ENCODE peak calls at places on chromosomes 1 and 21, in eight cellular contexts. One of them, this sample, is unnamed.

GRCh38 chr1:39434797-39435395 is 56.5 kb upstream of the BMP8A start:
- DNase-seq in hepatocyte: peak; percentile 25
- DNase-seq in neural progenitor cell: no peak
- DNase-seq in SK-N-SH: no peak
- DNase-seq in OCI-LY7: no peak
- DNase-seq in HCT116: no peak
- DNase-seq in GM23248: peak; percentile 41
- DNase-seq in GM23338: no peak
- DNase-seq in this sample: no peak

GRCh38 chr21:27423073-27423472 is 456.2 kb upstream of the ADAMTS5 start:
- DNase-seq in neural progenitor cell: no peak
- DNase-seq in SK-N-SH: no peak
- DNase-seq in hepatocyte: no peak
- DNase-seq in OCI-LY7: no peak
- DNase-seq in GM23248: peak; percentile 97
- DNase-seq in GM23338: no peak
- DNase-seq in HCT116: no peak
- DNase-seq in this sample: no peak

GRCh38 chr1:168360151-168360550 is 79.5 kb downstream of the TBX19 start:
- DNase-seq in GM23248: peak; percentile 76
- DNase-seq in OCI-LY7: no peak
- DNase-seq in neural progenitor cell: no peak
- DNase-seq in GM23338: no peak
- DNase-seq in SK-N-SH: no peak
- DNase-seq in hepatocyte: peak; percentile 28
- DNase-seq in HCT116: no peak
- DNase-seq in this sample: no peak

GRCh38 chr1:234065794-234066447 is 161.4 kb downstream of the SLC35F3 start:
- DNase-seq in neural progenitor cell: peak; percentile 87
- DNase-seq in hepatocyte: peak; percentile 84
- DNase-seq in GM23248: peak; percentile 82
- DNase-seq in SK-N-SH: peak; percentile 70
- DNase-seq in HCT116: peak; percentile 58
- DNase-seq in GM23338: peak; percentile 90
- DNase-seq in OCI-LY7: peak; percentile 59
- DNase-seq in this sample: peak; percentile 73

GRCh38 chr1:28512058-28512611 is 6.3 kb downstream of the RCC1 start:
- DNase-seq in hepatocyte: no peak
- DNase-seq in GM23248: peak; percentile 15
- DNase-seq in neural progenitor cell: no peak
- DNase-seq in OCI-LY7: peak; percentile 23
- DNase-seq in SK-N-SH: no peak
- DNase-seq in HCT116: no peak
- DNase-seq in GM23338: no peak
- DNase-seq in this sample: no peak

GRCh38 chr1:199855580-199855979 is 171.9 kb upstream of the NR5A2 start:
- DNase-seq in neural progenitor cell: no peak
- DNase-seq in OCI-LY7: no peak
- DNase-seq in SK-N-SH: no peak
- DNase-seq in HCT116: peak; percentile 63
- DNase-seq in GM23338: no peak
- DNase-seq in hepatocyte: no peak
- DNase-seq in GM23248: peak; percentile 89
- DNase-seq in this sample: no peak

GRCh38 chr1:77605246-77606026 is 77.0 kb downstream of the ZZZ3 start:
- DNase-seq in hepatocyte: peak; percentile 4
- DNase-seq in HCT116: no peak
- DNase-seq in OCI-LY7: no peak
- DNase-seq in GM23338: no peak
- DNase-seq in SK-N-SH: no peak
- DNase-seq in neural progenitor cell: no peak
- DNase-seq in GM23248: peak; percentile 31
- DNase-seq in this sample: no peak

GRCh38 chr1:167447521-167448136 is 70.7 kb downstream of the CD247 start:
- DNase-seq in GM23248: no peak
- DNase-seq in neural progenitor cell: no peak
- DNase-seq in HCT116: peak; percentile 77
- DNase-seq in OCI-LY7: peak; percentile 80
- DNase-seq in hepatocyte: peak; percentile 64
- DNase-seq in SK-N-SH: no peak
- DNase-seq in GM23338: peak; percentile 28
- DNase-seq in this sample: peak; percentile 82

GRCh38 chr1:183167676-183168075 is 18.4 kb upstream of the LAMC2 start:
- DNase-seq in neural progenitor cell: no peak
- DNase-seq in hepatocyte: no peak
- DNase-seq in SK-N-SH: no peak
- DNase-seq in GM23248: no peak
- DNase-seq in GM23338: no peak
- DNase-seq in OCI-LY7: no peak
- DNase-seq in HCT116: no peak
- DNase-seq in this sample: no peak

GRCh38 chr1:37726746-37727145 is 34.4 kb downstream of the CDCA8 start:
- DNase-seq in neural progenitor cell: peak; percentile 68
- DNase-seq in OCI-LY7: no peak
- DNase-seq in GM23338: no peak
- DNase-seq in SK-N-SH: no peak
- DNase-seq in GM23248: peak; percentile 8
- DNase-seq in hepatocyte: no peak
- DNase-seq in HCT116: no peak
- DNase-seq in this sample: no peak

GRCh38 chr1:163094182-163094581 is 25.0 kb downstream of the RGS4 start:
- DNase-seq in neural progenitor cell: no peak
- DNase-seq in GM23338: no peak
- DNase-seq in SK-N-SH: no peak
- DNase-seq in hepatocyte: no peak
- DNase-seq in OCI-LY7: no peak
- DNase-seq in GM23248: no peak
- DNase-seq in HCT116: no peak
- DNase-seq in this sample: no peak

GRCh38 chr1:220046052-220046930 is at the start of gene EPRS1:
- DNase-seq in hepatocyte: peak; percentile 96
- DNase-seq in neural progenitor cell: peak; percentile 98
- DNase-seq in HCT116: peak; percentile 97
- DNase-seq in SK-N-SH: peak; percentile 92
- DNase-seq in GM23248: peak; percentile 99
- DNase-seq in OCI-LY7: peak; percentile 98
- DNase-seq in GM23338: peak; percentile 98
- DNase-seq in this sample: peak; percentile 99

GRCh38 chr21:18449586-18449985 is 46.0 kb upstream of the TMPRSS15 start:
- DNase-seq in GM23248: no peak
- DNase-seq in HCT116: no peak
- DNase-seq in OCI-LY7: peak; percentile 35
- DNase-seq in SK-N-SH: no peak
- DNase-seq in neural progenitor cell: no peak
- DNase-seq in GM23338: no peak
- DNase-seq in hepatocyte: peak; percentile 5
- DNase-seq in this sample: peak; percentile 53

GRCh38 chr1:162992945-162993344 is 76.2 kb upstream of the RGS4 start:
- DNase-seq in SK-N-SH: no peak
- DNase-seq in GM23338: no peak
- DNase-seq in hepatocyte: no peak
- DNase-seq in HCT116: no peak
- DNase-seq in neural progenitor cell: no peak
- DNase-seq in GM23248: peak; percentile 16
- DNase-seq in OCI-LY7: no peak
- DNase-seq in this sample: no peak

GRCh38 chr1:119327066-119327435 is 41.5 kb upstream of the HAO2 start:
- DNase-seq in SK-N-SH: no peak
- DNase-seq in neural progenitor cell: peak; percentile 61
- DNase-seq in GM23248: no peak
- DNase-seq in OCI-LY7: no peak
- DNase-seq in hepatocyte: no peak
- DNase-seq in HCT116: no peak
- DNase-seq in GM23338: peak; percentile 91
- DNase-seq in this sample: peak; percentile 15

GRCh38 chr1:204323887-204324286 is 35.8 kb downstream of the PLEKHA6 start:
- DNase-seq in OCI-LY7: no peak
- DNase-seq in neural progenitor cell: no peak
- DNase-seq in GM23338: no peak
- DNase-seq in SK-N-SH: no peak
- DNase-seq in GM23248: peak; percentile 96
- DNase-seq in hepatocyte: peak; percentile 85
- DNase-seq in HCT116: no peak
- DNase-seq in this sample: no peak

GRCh38 chr1:112955678-112956502 is at the start of gene SLC16A1:
- DNase-seq in neural progenitor cell: peak; percentile 95
- DNase-seq in GM23338: peak; percentile 90
- DNase-seq in OCI-LY7: peak; percentile 94
- DNase-seq in GM23248: peak; percentile 97
- DNase-seq in hepatocyte: peak; percentile 96
- DNase-seq in SK-N-SH: peak; percentile 99
- DNase-seq in HCT116: peak; percentile 74
- DNase-seq in this sample: peak; percentile 82

GRCh38 chr1:87754036-87754603 is 425.4 kb downstream of the LMO4 start:
- DNase-seq in GM23338: no peak
- DNase-seq in hepatocyte: no peak
- DNase-seq in neural progenitor cell: no peak
- DNase-seq in HCT116: no peak
- DNase-seq in SK-N-SH: no peak
- DNase-seq in OCI-LY7: no peak
- DNase-seq in GM23248: no peak
- DNase-seq in this sample: no peak

GRCh38 chr1:82819234-82819633 is 1018.5 kb downstream of the ADGRL2 start:
- DNase-seq in GM23248: no peak
- DNase-seq in HCT116: no peak
- DNase-seq in OCI-LY7: no peak
- DNase-seq in hepatocyte: no peak
- DNase-seq in SK-N-SH: no peak
- DNase-seq in neural progenitor cell: no peak
- DNase-seq in GM23338: no peak
- DNase-seq in this sample: no peak
- TF ChIP-seq EZH2phosphoT487 in GM23248: no peak
- TF ChIP-seq EZH2phosphoT487 in HCT116: no peak
- TF ChIP-seq EZH2phosphoT487 in OCI-LY7: no peak
- TF ChIP-seq EZH2phosphoT487 in hepatocyte: no peak
- TF ChIP-seq EZH2phosphoT487 in SK-N-SH: no peak
- TF ChIP-seq EZH2phosphoT487 in neural progenitor cell: no peak
- TF ChIP-seq EZH2phosphoT487 in GM23338: no peak
- TF ChIP-seq EZH2phosphoT487 in this sample: no peak

GRCh38 chr1:64933296-64934070 is 32.9 kb downstream of the JAK1 start:
- DNase-seq in GM23248: peak; percentile 99
- DNase-seq in GM23338: no peak
- DNase-seq in hepatocyte: no peak
- DNase-seq in HCT116: no peak
- DNase-seq in SK-N-SH: no peak
- DNase-seq in OCI-LY7: peak; percentile 66
- DNase-seq in neural progenitor cell: no peak
- DNase-seq in this sample: no peak
- TF ChIP-seq EZH2phosphoT487 in GM23248: peak; percentile 30
- TF ChIP-seq EZH2phosphoT487 in GM23338: no peak
- TF ChIP-seq EZH2phosphoT487 in hepatocyte: no peak
- TF ChIP-seq EZH2phosphoT487 in HCT116: no peak
- TF ChIP-seq EZH2phosphoT487 in SK-N-SH: no peak
- TF ChIP-seq EZH2phosphoT487 in OCI-LY7: no peak
- TF ChIP-seq EZH2phosphoT487 in neural progenitor cell: no peak
- TF ChIP-seq EZH2phosphoT487 in this sample: no peak

GRCh38 chr1:68180441-68181164 is 51.7 kb downstream of the WLS start:
- DNase-seq in hepatocyte: no peak
- DNase-seq in neural progenitor cell: no peak
- DNase-seq in GM23338: no peak
- DNase-seq in HCT116: no peak
- DNase-seq in SK-N-SH: no peak
- DNase-seq in OCI-LY7: no peak
- DNase-seq in GM23248: no peak
- DNase-seq in this sample: no peak

GRCh38 chr1:68178821-68179490 is 53.4 kb downstream of the WLS start:
- DNase-seq in GM23248: peak; percentile 47
- DNase-seq in OCI-LY7: no peak
- DNase-seq in neural progenitor cell: no peak
- DNase-seq in SK-N-SH: no peak
- DNase-seq in GM23338: no peak
- DNase-seq in hepatocyte: no peak
- DNase-seq in HCT116: no peak
- DNase-seq in this sample: peak; percentile 81

GRCh38 chr1:68173283-68174172 is 58.8 kb downstream of the WLS start:
- DNase-seq in HCT116: no peak
- DNase-seq in GM23248: peak; percentile 60
- DNase-seq in hepatocyte: no peak
- DNase-seq in SK-N-SH: no peak
- DNase-seq in neural progenitor cell: no peak
- DNase-seq in OCI-LY7: no peak
- DNase-seq in GM23338: no peak
- DNase-seq in this sample: peak; percentile 55

GRCh38 chr1:68174173-68175113 is 57.9 kb downstream of the WLS start:
- DNase-seq in SK-N-SH: peak; percentile 19
- DNase-seq in HCT116: peak; percentile 22
- DNase-seq in neural progenitor cell: peak; percentile 79
- DNase-seq in hepatocyte: peak; percentile 63
- DNase-seq in GM23248: peak; percentile 96
- DNase-seq in OCI-LY7: no peak
- DNase-seq in GM23338: peak; percentile 17
- DNase-seq in this sample: no peak

GRCh38 chr1:68175621-68176398 is 56.5 kb downstream of the WLS start:
- DNase-seq in SK-N-SH: peak; percentile 68
- DNase-seq in hepatocyte: peak; percentile 40
- DNase-seq in neural progenitor cell: no peak
- DNase-seq in GM23338: no peak
- DNase-seq in HCT116: no peak
- DNase-seq in GM23248: no peak
- DNase-seq in OCI-LY7: no peak
- DNase-seq in this sample: no peak
- TF ChIP-seq EZH2phosphoT487 in SK-N-SH: no peak
- TF ChIP-seq EZH2phosphoT487 in hepatocyte: no peak
- TF ChIP-seq EZH2phosphoT487 in neural progenitor cell: no peak
- TF ChIP-seq EZH2phosphoT487 in GM23338: no peak
- TF ChIP-seq EZH2phosphoT487 in HCT116: no peak
- TF ChIP-seq EZH2phosphoT487 in GM23248: no peak
- TF ChIP-seq EZH2phosphoT487 in OCI-LY7: no peak
- TF ChIP-seq EZH2phosphoT487 in this sample: no peak

GRCh38 chr1:247180581-247180980 is 8.8 kb upstream of the ZNF124 start:
- DNase-seq in hepatocyte: no peak
- DNase-seq in OCI-LY7: no peak
- DNase-seq in neural progenitor cell: no peak
- DNase-seq in SK-N-SH: no peak
- DNase-seq in GM23338: no peak
- DNase-seq in HCT116: no peak
- DNase-seq in GM23248: peak; percentile 7
- DNase-seq in this sample: no peak

GRCh38 chr1:247177755-247178154 is 5.9 kb upstream of the ZNF124 start:
- DNase-seq in OCI-LY7: no peak
- DNase-seq in GM23248: no peak
- DNase-seq in HCT116: no peak
- DNase-seq in GM23338: no peak
- DNase-seq in hepatocyte: no peak
- DNase-seq in SK-N-SH: no peak
- DNase-seq in neural progenitor cell: no peak
- DNase-seq in this sample: no peak

GRCh38 chr1:247184254-247184653 is 12.4 kb upstream of the ZNF124 start:
- DNase-seq in GM23248: no peak
- DNase-seq in OCI-LY7: no peak
- DNase-seq in SK-N-SH: no peak
- DNase-seq in HCT116: no peak
- DNase-seq in neural progenitor cell: no peak
- DNase-seq in GM23338: no peak
- DNase-seq in hepatocyte: no peak
- DNase-seq in this sample: no peak

DNA sequence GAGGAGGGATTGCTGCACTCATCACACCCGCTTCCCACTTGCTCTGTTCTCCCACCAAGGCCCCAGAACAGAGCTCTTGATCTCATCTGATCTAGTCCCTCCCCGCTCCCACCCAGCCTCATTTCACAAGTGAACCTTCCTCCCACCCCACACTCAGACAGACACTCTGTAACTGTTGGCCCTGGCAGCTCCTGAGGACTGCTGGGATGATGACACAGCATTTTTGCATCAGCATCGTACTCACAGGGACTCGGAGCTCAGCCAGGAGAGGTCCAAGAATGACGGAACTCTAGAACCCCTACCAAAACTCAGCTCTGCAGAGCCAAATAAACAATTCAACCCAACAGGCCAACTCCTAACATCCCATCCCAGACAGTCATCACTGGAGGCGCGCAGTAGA is 11.2 kb upstream of the ZNF124 start:
- DNase-seq in GM23248: no peak
- DNase-seq in HCT116: no peak
- DNase-seq in neural progenitor cell: no peak
- DNase-seq in OCI-LY7: no peak
- DNase-seq in hepatocyte: no peak
- DNase-seq in SK-N-SH: no peak
- DNase-seq in GM23338: no peak
- DNase-seq in this sample: no peak
- TF ChIP-seq EZH2phosphoT487 in GM23248: no peak
- TF ChIP-seq EZH2phosphoT487 in HCT116: no peak
- TF ChIP-seq EZH2phosphoT487 in neural progenitor cell: no peak
- TF ChIP-seq EZH2phosphoT487 in OCI-LY7: no peak
- TF ChIP-seq EZH2phosphoT487 in hepatocyte: no peak
- TF ChIP-seq EZH2phosphoT487 in SK-N-SH: no peak
- TF ChIP-seq EZH2phosphoT487 in GM23338: no peak
- TF ChIP-seq EZH2phosphoT487 in this sample: no peak

This sample was measured in MM.1S.